ENCODE peak calls at places on chromosomes 7 and 10, in nine cellular contexts. K is activated T-helper 17 cell treated with anti-CD3 and anti-CD28 coated beads, Interleukin-2, amount 50 U/mL, for 72 hours; A is A549; E is activated naive CD4-positive, alpha-beta T cell treated with anti-CD3 and anti-CD28 coated beads, Interleukin-2, amount 50 U/mL, for 72 hours; D is HepG2; N is CD8-positive, alpha-beta T cell; J is heart left ventricle; S is left lung; Y is stimulated activated naive B cell treated with anti-CD40 and anti-IgM and Interleukin-4, amounts not matched to agents 10 μg/mL and 1 μg/mL and 100 μg/mL, for 72 hours. Q is an unnamed sample.

GRCh38 chr10:104026762-104027161 is 58.9 kb downstream of the COL17A1 start:
- ATAC-seq in K (peak; percentile 46), A (peak; percentile 62), E (no peak), D (no peak), N (no peak), J (no peak), S (no peak), Y (no peak), Q (no peak)

GRCh38 chr10:56662765-56663447 is 301.8 kb upstream of the ZWINT start:
- ATAC-seq in K (no peak), A (no peak), E (no peak), D (no peak), N (no peak), J (no peak), S (no peak), Y (peak; percentile 90), Q (no peak)

GRCh38 chr7:114309729-114310128 is 104.9 kb upstream of the FOXP2 start:
- ATAC-seq in K (no peak), A (no peak), E (no peak), D (no peak), N (no peak), J (no peak), S (no peak), Y (no peak), Q (no peak)

GRCh38 chr10:125294109-125294508 is 133.7 kb upstream of the CTBP2 start:
- ATAC-seq in K (no peak), A (no peak), E (no peak), D (no peak), N (no peak), J (no peak), S (no peak), Y (no peak), Q (no peak)

GRCh38 chr10:67772894-67773511 is 65.0 kb downstream of the DNAJC12 start:
- ATAC-seq in K (peak; percentile 94), A (no peak), E (peak; percentile 80), D (no peak), N (no peak), J (peak; percentile 50), S (peak; percentile 81), Y (peak; percentile 97), Q (no peak)

GRCh38 chr10:45432700-45433472 is 58.9 kb downstream of the ALOX5 start:
- ATAC-seq in K (peak; percentile 83), A (no peak), E (no peak), D (peak; percentile 88), N (no peak), J (no peak), S (no peak), Y (no peak), Q (no peak)

GRCh38 chr7:1446611-1447032 is 12.6 kb downstream of the MICALL2 start:
- ATAC-seq in K (peak; percentile 19), A (peak; percentile 59), E (no peak), D (peak; percentile 18), N (no peak), J (no peak), S (no peak), Y (peak; percentile 47), Q (no peak)

GRCh38 chr10:26637521-26638275 is 59.8 kb upstream of the PDSS1 start:
- ATAC-seq in K (no peak), A (no peak), E (no peak), D (no peak), N (no peak), J (no peak), S (no peak), Y (no peak), Q (peak; percentile 36)

GRCh38 chr7:27095050-27095896 is 527 bp downstream of the HOXA1 start:
- ATAC-seq in K (peak; percentile 18), A (no peak), E (peak; percentile 28), D (no peak), N (peak; percentile 9), J (no peak), S (no peak), Y (peak; percentile 37), Q (no peak)

Q was measured in gastroesophageal sphincter.